ENCODE peak calls at places on chromosomes 5 and 9, in five cellular contexts. Q is H9, J is neuronal stem cell, F is trophoblast cell, T is mesenchymal stem cell. D is an unnamed sample.

GRCh38 chr9:126411225-126411947 is 84.8 kb downstream of the MVB12B start:
- DNase-seq in Q (no peak), J (no peak), F (no peak), T (no peak), D (no peak)

GRCh38 chr5:140631063-140631462 is 1.9 kb downstream of the CD14 start:
- DNase-seq in Q (no peak), J (no peak), F (peak), T (no peak), D (no peak)

GRCh38 chr5:31378136-31378535 is 153.8 kb downstream of the DROSHA start:
- DNase-seq in Q (no peak), J (no peak), F (no peak), T (no peak), D (no peak)

GRCh38 chr5:171895076-171895475 is 109.5 kb downstream of the SMIM23 start:
- DNase-seq in Q (no peak), J (no peak), F (no peak), T (no peak), D (no peak)

GRCh38 chr5:2131196-2131595 is 248.5 kb upstream of the IRX4 start:
- DNase-seq in Q (no peak), J (no peak), F (no peak), T (no peak), D (no peak)

GRCh38 chr5:126938461-126938860 is 91.9 kb downstream of the MARCHF3 start:
- DNase-seq in Q (no peak), J (no peak), F (peak), T (peak), D (peak)

GRCh38 chr5:81972496-81972791 is 621 bp downstream of the ATG10 start:
- DNase-seq in Q (no peak), J (no peak), F (no peak), T (no peak), D (no peak)

GRCh38 chr5:52864376-52864775 is 76.7 kb downstream of the ITGA1 start:
- DNase-seq in Q (no peak), J (no peak), F (peak), T (peak), D (peak)

GRCh38 chr5:68070641-68071191 is 144.8 kb upstream of the PIK3R1 start:
- DNase-seq in Q (no peak), J (no peak), F (no peak), T (no peak), D (no peak)

GRCh38 chr9:14318934-14319513 is 5.1 kb upstream of the NFIB start:
- DNase-seq in Q (no peak), J (no peak), F (no peak), T (no peak), D (no peak)

GRCh38 chr9:121652037-121652837 is 803 bp downstream of the DAB2IP start:
- DNase-seq in Q (peak), J (no peak), F (peak), T (peak), D (no peak)

GRCh38 chr5:137561572-137561971 is 62.4 kb upstream of the SPOCK1 start:
- DNase-seq in Q (no peak), J (no peak), F (no peak), T (no peak), D (no peak)

GRCh38 chr5:68319316-68320093 is 103.9 kb downstream of the PIK3R1 start:
- DNase-seq in Q (no peak), J (no peak), F (no peak), T (peak), D (peak)

GRCh38 chr9:127899200-127899943 is at the start of gene ST6GALNAC6:
- DNase-seq in Q (peak), J (peak), F (peak), T (peak), D (peak)

GRCh38 chr9:104091708-104092107 is 2.4 kb upstream of the SMC2 start:
- DNase-seq in Q (no peak), J (no peak), F (peak), T (peak), D (peak)

GRCh38 chr9:114549677-114550330 is 37.8 kb upstream of the ATP6V1G1 start:
- DNase-seq in Q (no peak), J (no peak), F (no peak), T (no peak), D (peak)

GRCh38 chr5:65111961-65112658 is 343.4 kb downstream of the CWC27 start:
- DNase-seq in Q (no peak), J (no peak), F (no peak), T (no peak), D (no peak)

GRCh38 chr5:28216939-28217360 is 1178.6 kb upstream of the CDH9 start:
- DNase-seq in Q (no peak), J (no peak), F (no peak), T (no peak), D (no peak)

GRCh38 chr9:101716629-101717028 is 21.8 kb downstream of the GRIN3A start:
- DNase-seq in Q (no peak), J (no peak), F (no peak), T (no peak), D (no peak)

GRCh38 chr9:81032030-81032572 is 657.2 kb downstream of the TLE1 start:
- DNase-seq in Q (no peak), J (no peak), F (peak), T (peak), D (peak)

GRCh38 chr5:55497712-55498111 is 37.1 kb downstream of the PLPP1 start:
- DNase-seq in Q (no peak), J (no peak), F (no peak), T (peak), D (no peak)

GRCh38 chr5:149062371-149063016 is 368 bp downstream of the SH3TC2 start:
- DNase-seq in Q (no peak), J (no peak), F (peak), T (peak), D (peak)

GRCh38 chr9:126386088-126386487 is 59.5 kb downstream of the MVB12B start:
- DNase-seq in Q (peak), J (no peak), F (peak), T (no peak), D (no peak)

GRCh38 chr9:137757139-137757538 is 120.4 kb upstream of the CACNA1B start:
- DNase-seq in Q (no peak), J (no peak), F (no peak), T (no peak), D (no peak)

GRCh38 chr5:59536875-59537274 is 356.7 kb downstream of the PDE4D start:
- DNase-seq in Q (no peak), J (no peak), F (no peak), T (no peak), D (no peak)

GRCh38 chr9:113988951-113989780 is 88.9 kb downstream of the AMBP start:
- DNase-seq in Q (no peak), J (no peak), F (no peak), T (no peak), D (no peak)

DNA sequence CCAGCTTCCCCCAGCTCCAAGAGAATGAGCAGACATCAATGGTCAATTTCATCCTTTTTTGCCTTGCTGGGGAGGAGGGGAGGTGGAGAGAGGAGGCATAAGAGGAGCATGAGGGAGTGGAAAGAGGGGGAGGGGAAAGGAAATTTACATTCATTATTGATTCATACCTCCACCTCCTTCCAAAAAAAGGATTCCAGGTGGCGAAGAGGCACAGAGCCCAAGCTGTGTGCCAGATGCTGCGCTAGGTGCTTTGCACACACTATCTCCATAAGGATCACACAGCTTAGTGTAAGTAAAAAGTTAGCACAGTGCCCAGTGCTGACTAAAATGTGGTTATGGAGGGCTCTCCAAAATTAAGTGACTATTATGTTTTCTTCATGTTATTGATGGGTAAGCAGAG is 11.0 kb downstream of the ASTN2 start:
- DNase-seq in Q (no peak), J (no peak), F (no peak), T (no peak), D (no peak)
- H3K14ac ChIP-seq in Q (no peak), J (no peak), F (no peak), T (no peak), D (no peak)

GRCh38 chr5:96278995-96279394 is 154.1 kb downstream of the PCSK1 start:
- DNase-seq in Q (no peak), J (no peak), F (no peak), T (no peak), D (no peak)
- H3K14ac ChIP-seq in Q (no peak), J (no peak), F (no peak), T (peak), D (no peak)

GRCh38 chr5:91061946-91062586 is 321.1 kb downstream of the ARRDC3 start:
- DNase-seq in Q (no peak), J (no peak), F (no peak), T (no peak), D (no peak)
- H3K14ac ChIP-seq in Q (no peak), J (no peak), F (no peak), T (no peak), D (no peak)

GRCh38 chr9:83980395-83981125 is at the start of gene RMI1:
- DNase-seq in Q (peak), J (peak), F (peak), T (peak), D (peak)
- H3K14ac ChIP-seq in Q (peak), J (peak), F (peak), T (peak), D (peak)

GRCh38 chr5:76971471-76971870 is 18.6 kb downstream of the CRHBP start:
- DNase-seq in Q (no peak), J (no peak), F (peak), T (peak), D (no peak)
- H3K14ac ChIP-seq in Q (no peak), J (no peak), F (no peak), T (no peak), D (no peak)

GRCh38 chr9:3526903-3527652 is 1.3 kb upstream of the RFX3 start:
- DNase-seq in Q (peak), J (peak), F (peak), T (peak), D (peak)
- H3K14ac ChIP-seq in Q (peak), J (peak), F (peak), T (peak), D (peak)

GRCh38 chr9:123220127-123220526 is 48.3 kb downstream of the STRBP start:
- DNase-seq in Q (no peak), J (no peak), F (no peak), T (no peak), D (no peak)

GRCh38 chr9:123217148-123217585 is 51.2 kb downstream of the STRBP start:
- DNase-seq in Q (no peak), J (no peak), F (no peak), T (no peak), D (peak)

GRCh38 chr9:123216387-123216786 is 52.0 kb downstream of the STRBP start:
- DNase-seq in Q (no peak), J (no peak), F (no peak), T (no peak), D (no peak)

GRCh38 chr9:123218831-123219230 is 49.6 kb downstream of the STRBP start:
- DNase-seq in Q (no peak), J (no peak), F (no peak), T (no peak), D (no peak)
- H3K14ac ChIP-seq in Q (no peak), J (no peak), F (no peak), T (no peak), D (no peak)

DNA sequence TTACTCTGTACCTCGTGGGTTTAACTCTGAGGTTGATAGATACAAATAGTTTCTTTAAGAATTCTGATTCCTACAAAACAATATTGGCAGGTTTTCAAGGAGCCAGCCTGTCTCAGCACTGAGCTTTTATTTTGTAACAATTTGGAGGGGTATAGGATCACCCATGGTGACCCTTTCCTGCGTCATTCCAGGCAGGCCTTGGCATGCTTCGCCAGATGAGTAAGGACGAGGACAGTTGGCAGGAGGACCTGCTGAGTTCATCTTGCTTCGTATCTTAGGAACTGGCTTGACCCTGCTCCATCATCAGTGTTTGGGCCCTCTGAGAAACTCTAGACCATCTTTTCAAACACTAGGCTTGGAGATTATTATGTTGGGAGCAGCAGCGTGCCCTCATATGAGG is 17.9 kb downstream of the ZNF462 start:
- DNase-seq in Q (no peak), J (no peak), F (no peak), T (no peak), D (peak)
- H3K14ac ChIP-seq in Q (no peak), J (no peak), F (no peak), T (peak), D (peak)

DNA sequence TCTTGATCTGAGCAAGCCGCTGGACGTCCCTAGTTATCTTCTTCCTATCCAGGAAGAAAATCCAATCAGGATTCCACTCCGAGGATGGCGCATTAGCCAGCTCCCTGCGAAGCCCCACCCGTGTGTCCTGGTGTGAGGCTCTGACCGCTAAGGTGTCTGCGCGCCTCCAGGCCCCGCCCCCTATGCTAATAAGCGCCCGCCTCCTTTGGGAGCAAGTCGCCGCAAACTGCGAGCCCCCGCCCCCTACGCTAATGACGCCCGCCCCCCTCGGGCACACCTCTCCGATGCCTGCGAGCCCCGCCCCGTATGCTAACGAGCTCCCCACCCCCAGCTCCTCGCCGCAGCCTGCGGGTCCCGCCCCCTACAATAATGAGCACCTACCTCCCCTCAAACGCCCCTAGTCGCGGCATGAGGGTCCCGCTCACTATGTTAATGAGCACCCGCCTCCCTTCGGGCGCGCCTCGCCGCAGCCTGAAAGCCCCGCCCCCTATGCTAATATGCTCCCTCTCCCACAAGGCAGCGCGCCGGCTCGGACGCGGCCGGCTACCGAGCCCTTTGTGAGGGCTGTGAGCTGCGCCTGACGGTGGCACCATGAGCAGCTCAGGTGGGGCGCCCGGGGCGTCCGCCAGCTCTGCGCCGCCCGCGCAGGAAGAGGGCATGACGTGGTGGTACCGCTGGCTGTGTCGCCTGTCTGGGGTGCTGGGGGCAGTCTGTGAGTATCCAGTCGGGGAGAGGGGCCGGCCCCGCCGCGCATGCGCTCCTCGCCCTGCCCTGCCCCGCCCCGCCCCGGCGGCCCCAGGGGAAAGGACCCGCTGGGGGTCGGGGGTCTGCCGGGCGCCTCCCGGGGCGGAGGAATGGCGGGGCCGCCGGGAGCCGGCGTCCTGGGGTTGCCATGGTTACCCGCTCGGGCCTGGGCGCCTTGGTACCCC is at the start of gene CACFD1:
- DNase-seq in Q (peak), J (peak), F (peak), T (peak), D (peak)
- H3K14ac ChIP-seq in Q (peak), J (peak), F (peak), T (peak), D (peak)